ENCODE peak calls at places on chromosomes 7 and 10, in four cellular contexts. One of them, this sample, is unnamed.

GRCh38 chr10:75042292-75042974 is 69.0 kb upstream of the SAMD8 start:
- DNase-seq in K562: no peak
- DNase-seq in HCT116: no peak
- DNase-seq in Panc1: no peak
- DNase-seq in this sample: no peak

GRCh38 chr10:13589316-13589715 is 2.6 kb downstream of the PRPF18 start:
- DNase-seq in HCT116: no peak
- DNase-seq in K562: no peak
- DNase-seq in Panc1: no peak
- DNase-seq in this sample: no peak

GRCh38 chr7:134502463-134502862 is 24.9 kb upstream of the AKR1B10 start:
- DNase-seq in K562: no peak
- DNase-seq in HCT116: no peak
- DNase-seq in Panc1: no peak
- DNase-seq in this sample: no peak

GRCh38 chr7:36116347-36117200 is 36.5 kb upstream of the EEPD1 start:
- DNase-seq in K562: no peak
- DNase-seq in HCT116: peak
- DNase-seq in Panc1: peak
- DNase-seq in this sample: peak

GRCh38 chr10:79562135-79562756 is 2.0 kb upstream of the SFTPA2 start:
- DNase-seq in Panc1: peak
- DNase-seq in HCT116: peak
- DNase-seq in K562: peak
- DNase-seq in this sample: peak

GRCh38 chr10:3107426-3107961 is 40.1 kb downstream of the PFKP start:
- DNase-seq in K562: no peak
- DNase-seq in HCT116: no peak
- DNase-seq in Panc1: no peak
- DNase-seq in this sample: no peak

GRCh38 chr7:21300692-21301091 is 127.2 kb upstream of the SP4 start:
- DNase-seq in Panc1: no peak
- DNase-seq in HCT116: peak
- DNase-seq in K562: peak
- DNase-seq in this sample: peak

GRCh38 chr7:6578114-6579084 is 1.1 kb downstream of the ZDHHC4 start:
- DNase-seq in K562: no peak
- DNase-seq in HCT116: no peak
- DNase-seq in Panc1: no peak
- DNase-seq in this sample: peak

GRCh38 chr7:97845622-97846203 is 26.5 kb downstream of the ASNS start:
- DNase-seq in HCT116: peak
- DNase-seq in K562: no peak
- DNase-seq in Panc1: peak
- DNase-seq in this sample: peak

GRCh38 chr7:2953099-2953498 is 90.6 kb downstream of the CARD11 start:
- DNase-seq in K562: no peak
- DNase-seq in HCT116: no peak
- DNase-seq in Panc1: no peak
- DNase-seq in this sample: no peak

GRCh38 chr7:96246972-96247371 is 74.9 kb downstream of the SLC25A13 start:
- DNase-seq in Panc1: no peak
- DNase-seq in K562: no peak
- DNase-seq in HCT116: no peak
- DNase-seq in this sample: no peak

GRCh38 chr7:77830649-77831355 is 32.2 kb downstream of the PHTF2 start:
- DNase-seq in K562: no peak
- DNase-seq in HCT116: no peak
- DNase-seq in Panc1: no peak
- DNase-seq in this sample: no peak

GRCh38 chr10:44517635-44518034 is 132.7 kb upstream of the CXCL12 start:
- DNase-seq in K562: peak
- DNase-seq in HCT116: peak
- DNase-seq in Panc1: no peak
- DNase-seq in this sample: peak

DNA sequence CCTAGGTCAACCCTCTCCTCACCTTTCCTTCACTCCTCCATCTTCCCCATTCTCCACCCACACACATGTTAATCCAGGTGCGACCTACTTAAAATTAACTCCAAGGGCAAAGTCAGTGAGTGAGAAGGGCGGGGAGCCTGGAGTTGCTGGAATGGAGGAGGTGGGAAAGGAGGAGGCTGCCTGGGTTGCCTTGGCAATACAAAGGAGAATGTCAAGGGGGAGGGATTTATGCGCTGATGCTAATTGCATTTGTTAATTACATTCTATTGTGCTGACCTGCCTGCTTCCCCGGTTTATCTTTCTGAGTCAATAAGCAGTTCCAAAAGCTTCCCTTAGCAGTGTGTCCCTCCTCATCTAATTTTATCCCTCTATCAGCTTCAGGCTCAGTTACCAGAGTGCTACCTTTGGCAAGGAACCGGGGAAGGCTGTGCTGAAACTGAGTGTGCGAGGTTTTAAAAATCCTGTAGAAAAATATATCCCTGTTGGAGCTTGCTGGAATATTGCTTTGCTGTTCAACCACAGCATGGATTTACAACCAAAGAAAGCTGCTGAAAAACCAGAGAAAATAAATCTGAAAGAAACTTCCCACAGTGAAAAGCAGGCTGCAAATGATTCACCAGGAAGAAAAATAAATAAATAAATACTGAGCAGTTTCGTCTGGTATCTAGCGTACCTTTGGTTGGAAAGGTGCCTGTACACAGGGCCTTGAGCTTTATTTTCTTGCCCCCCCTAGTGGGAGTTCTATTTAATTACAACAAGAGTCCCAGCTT is 113.2 kb upstream of the DGKB start:
- DNase-seq in K562: peak
- DNase-seq in Panc1: peak
- DNase-seq in HCT116: peak
- DNase-seq in this sample: peak
- TF ChIP-seq TCF7L2 in K562: no peak
- TF ChIP-seq TCF7L2 in Panc1: no peak
- TF ChIP-seq TCF7L2 in HCT116: no peak
- TF ChIP-seq TCF7L2 in this sample: no peak

DNA sequence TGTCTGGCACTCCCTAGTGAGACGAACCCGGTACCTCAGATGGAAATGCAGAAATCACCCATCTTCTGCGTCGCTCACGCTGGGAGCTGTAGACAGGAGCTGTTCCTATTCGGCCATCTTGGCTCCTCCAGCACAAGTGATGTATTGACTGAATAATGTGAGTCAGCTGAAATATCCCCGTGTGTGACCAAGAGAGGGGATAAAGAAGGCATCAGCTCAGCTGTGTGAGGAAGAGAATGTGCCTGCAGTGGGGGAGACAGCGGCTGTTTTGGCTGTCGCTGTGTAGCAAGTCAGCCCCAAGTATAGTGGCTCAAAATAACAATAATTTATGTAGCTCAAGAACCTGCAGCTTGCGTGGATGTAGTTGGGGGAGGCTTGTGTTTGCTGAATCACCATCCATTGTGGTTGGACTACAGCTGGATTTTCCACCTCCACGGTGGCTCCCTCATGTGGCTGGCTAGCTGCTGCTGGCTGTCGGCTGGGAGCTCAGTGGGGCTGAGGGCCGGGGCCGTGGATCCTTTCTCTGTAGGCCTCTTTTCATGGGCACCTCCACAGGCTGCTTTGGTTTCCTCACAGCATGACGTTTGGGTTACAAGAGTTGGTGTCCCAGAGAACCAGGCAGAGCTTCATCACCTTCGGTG is 434.5 kb downstream of the CCSER2 start:
- DNase-seq in HCT116: no peak
- DNase-seq in Panc1: no peak
- DNase-seq in K562: no peak
- DNase-seq in this sample: no peak
- TF ChIP-seq TCF7L2 in HCT116: no peak
- TF ChIP-seq TCF7L2 in Panc1: no peak
- TF ChIP-seq TCF7L2 in K562: no peak
- TF ChIP-seq TCF7L2 in this sample: no peak

GRCh38 chr7:26375604-26376207 is 84.0 kb downstream of the SNX10 start:
- DNase-seq in Panc1: no peak
- DNase-seq in K562: no peak
- DNase-seq in HCT116: no peak
- DNase-seq in this sample: no peak

GRCh38 chr7:26372738-26373137 is 81.1 kb downstream of the SNX10 start:
- DNase-seq in K562: no peak
- DNase-seq in HCT116: no peak
- DNase-seq in Panc1: no peak
- DNase-seq in this sample: no peak

GRCh38 chr7:26374665-26375373 is 83.2 kb downstream of the SNX10 start:
- DNase-seq in K562: no peak
- DNase-seq in Panc1: no peak
- DNase-seq in HCT116: no peak
- DNase-seq in this sample: no peak

GRCh38 chr7:26379711-26380110 is 88.0 kb downstream of the SNX10 start:
- DNase-seq in Panc1: no peak
- DNase-seq in HCT116: no peak
- DNase-seq in K562: no peak
- DNase-seq in this sample: no peak

DNA sequence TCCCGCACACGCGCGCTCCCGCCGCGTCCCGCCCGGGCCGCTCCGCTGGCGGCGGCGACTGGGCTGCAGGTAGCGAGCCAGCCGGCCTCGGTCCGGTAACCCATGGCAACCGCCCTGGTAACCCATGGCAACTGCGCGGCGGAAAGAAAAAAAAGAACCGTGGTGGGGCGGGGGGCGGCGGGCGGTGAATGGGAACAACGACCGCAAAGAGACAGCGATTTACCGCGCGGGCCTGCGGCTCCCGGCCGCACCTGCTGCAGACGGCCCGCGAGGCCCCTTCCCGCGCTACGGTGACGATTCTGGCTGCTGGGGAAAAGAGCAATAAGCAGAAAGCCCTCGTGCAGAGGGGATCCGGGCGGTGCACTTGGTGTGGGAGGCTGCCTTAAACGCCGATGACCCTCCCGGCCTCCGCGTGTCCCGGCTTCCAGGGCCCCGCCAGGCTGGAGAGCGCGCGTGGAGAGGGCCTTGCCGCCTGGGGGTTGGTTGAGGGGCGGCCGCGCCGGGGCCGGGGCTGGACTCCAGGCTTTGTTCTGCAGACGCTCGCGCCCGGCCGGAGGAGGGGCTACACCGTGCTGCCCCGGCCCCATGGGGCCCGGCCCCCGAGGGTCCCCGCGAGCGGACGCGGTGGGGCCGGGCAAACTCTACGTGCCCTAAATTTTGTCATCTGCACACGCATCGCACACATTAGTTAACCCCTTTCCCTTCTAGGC is 84.7 kb downstream of the SNX10 start:
- DNase-seq in K562: no peak
- DNase-seq in HCT116: no peak
- DNase-seq in Panc1: no peak
- DNase-seq in this sample: peak
- TF ChIP-seq TCF7L2 in K562: no peak
- TF ChIP-seq TCF7L2 in HCT116: no peak
- TF ChIP-seq TCF7L2 in Panc1: peak
- TF ChIP-seq TCF7L2 in this sample: no peak

DNA sequence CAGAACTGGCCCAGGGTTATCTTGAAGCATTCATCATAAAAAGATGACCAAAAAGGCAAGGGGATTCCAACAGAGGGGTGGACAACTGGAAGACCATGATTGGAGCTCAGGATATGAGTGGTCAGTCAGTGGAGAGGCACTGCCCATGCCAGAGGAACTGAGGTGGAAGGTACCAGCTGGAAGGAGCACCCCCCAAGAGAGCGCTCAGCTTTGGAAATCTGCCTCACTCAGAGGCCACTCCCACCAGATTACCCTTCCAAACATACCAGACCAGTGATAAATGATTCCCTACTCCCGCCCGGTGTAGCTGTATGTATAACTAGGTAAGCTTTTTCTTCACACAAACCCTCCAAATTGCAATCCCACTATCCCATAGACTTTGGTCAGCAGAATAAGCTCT is 257.0 kb upstream of the SLC26A5 start:
- DNase-seq in K562: no peak
- DNase-seq in Panc1: no peak
- DNase-seq in HCT116: no peak
- DNase-seq in this sample: no peak
- TF ChIP-seq TCF7L2 in K562: no peak
- TF ChIP-seq TCF7L2 in Panc1: no peak
- TF ChIP-seq TCF7L2 in HCT116: no peak
- TF ChIP-seq TCF7L2 in this sample: no peak

DNA sequence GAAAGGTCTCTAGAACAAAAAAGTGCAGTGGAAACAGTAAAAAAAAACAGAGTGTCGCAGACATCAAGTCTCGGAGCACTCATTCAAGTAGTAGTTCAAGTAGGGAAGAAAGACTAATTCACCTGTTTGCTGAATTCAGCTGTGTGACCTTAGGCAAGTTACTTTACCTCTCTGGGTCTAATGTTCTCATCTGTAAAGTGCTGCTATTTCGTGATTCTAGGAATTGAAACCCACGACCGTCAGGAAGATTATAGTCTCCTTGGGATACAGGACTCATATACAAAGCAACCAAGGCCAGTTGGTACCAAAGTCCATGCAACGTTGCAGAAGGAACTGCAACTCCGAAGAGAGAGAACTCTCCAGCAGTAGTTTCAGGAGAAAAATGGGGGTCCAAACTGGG is 26.1 kb downstream of the PRKCQ start:
- DNase-seq in Panc1: no peak
- DNase-seq in HCT116: no peak
- DNase-seq in K562: no peak
- DNase-seq in this sample: no peak
- TF ChIP-seq TCF7L2 in Panc1: no peak
- TF ChIP-seq TCF7L2 in HCT116: no peak
- TF ChIP-seq TCF7L2 in K562: no peak
- TF ChIP-seq TCF7L2 in this sample: no peak

GRCh38 chr10:86585726-86586048 is 64.1 kb upstream of the WAPL start:
- DNase-seq in HCT116: no peak
- DNase-seq in K562: no peak
- DNase-seq in Panc1: no peak
- DNase-seq in this sample: no peak

GRCh38 chr10:86583983-86584382 is 62.4 kb upstream of the WAPL start:
- DNase-seq in Panc1: no peak
- DNase-seq in HCT116: no peak
- DNase-seq in K562: no peak
- DNase-seq in this sample: peak

GRCh38 chr10:86586516-86586915 is 64.9 kb upstream of the WAPL start:
- DNase-seq in Panc1: no peak
- DNase-seq in HCT116: no peak
- DNase-seq in K562: no peak
- DNase-seq in this sample: no peak

GRCh38 chr10:86580549-86580886 is 58.9 kb upstream of the WAPL start:
- DNase-seq in K562: no peak
- DNase-seq in HCT116: no peak
- DNase-seq in Panc1: no peak
- DNase-seq in this sample: no peak

DNA sequence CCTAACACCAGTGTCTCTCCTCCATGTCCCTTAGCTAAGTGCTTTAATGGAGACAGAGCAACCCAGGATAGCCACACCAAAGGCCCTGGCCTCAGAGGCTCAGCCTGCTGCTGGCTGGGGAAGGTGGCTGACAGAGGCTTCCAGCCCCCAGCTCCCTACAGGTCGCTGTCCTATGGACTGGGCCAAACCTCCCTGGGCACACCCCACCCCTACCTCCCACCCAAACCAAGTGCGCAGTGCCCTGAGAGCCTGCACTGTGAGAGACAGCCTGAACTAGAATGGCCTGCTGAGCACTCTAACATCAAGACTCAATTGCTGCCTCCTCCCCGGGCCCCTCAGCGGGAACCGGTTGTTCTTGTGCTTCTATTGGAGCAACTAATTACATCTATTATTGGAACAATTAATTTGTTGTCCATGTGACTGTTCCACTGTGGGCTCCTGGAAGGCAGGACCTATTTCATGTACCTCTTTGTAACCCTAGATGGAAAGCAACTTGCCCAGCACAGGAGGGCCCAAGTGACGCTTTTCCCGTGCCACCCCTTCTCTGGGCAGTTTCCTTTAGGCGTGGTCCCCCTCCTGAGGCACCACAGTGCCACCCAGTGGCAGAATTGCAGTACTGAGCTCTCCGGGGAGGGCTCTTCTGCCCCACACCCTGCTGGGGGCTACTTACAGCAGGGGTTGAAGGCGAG is 63.6 kb upstream of the WAPL start:
- DNase-seq in K562: peak
- DNase-seq in Panc1: peak
- DNase-seq in HCT116: peak
- DNase-seq in this sample: peak
- TF ChIP-seq TCF7L2 in K562: no peak
- TF ChIP-seq TCF7L2 in Panc1: no peak
- TF ChIP-seq TCF7L2 in HCT116: no peak
- TF ChIP-seq TCF7L2 in this sample: no peak